ENCODE peak calls at places on chromosomes 2 and 18, in ten cellular contexts. One of them, this sample, is unnamed.

GRCh38 chr2:17803492-17803891 is 12.8 kb upstream of the MSGN1 start:
- DNase-seq in IMR-90: no peak
- DNase-seq in WTC11: no peak
- DNase-seq in Peyer's patch: no peak
- DNase-seq in ovary: no peak
- DNase-seq in omental fat pad: no peak
- DNase-seq in brain microvascular endothelial cell: no peak
- DNase-seq in cardiac muscle cell: no peak
- DNase-seq in right lobe of liver: no peak
- DNase-seq in AG04450: no peak
- DNase-seq in this sample: no peak

GRCh38 chr2:66587216-66587615 is 152.3 kb downstream of the MEIS1 start:
- DNase-seq in IMR-90: peak
- DNase-seq in WTC11: peak
- DNase-seq in Peyer's patch: no peak
- DNase-seq in ovary: no peak
- DNase-seq in omental fat pad: no peak
- DNase-seq in brain microvascular endothelial cell: no peak
- DNase-seq in cardiac muscle cell: peak
- DNase-seq in right lobe of liver: peak
- DNase-seq in AG04450: no peak
- DNase-seq in this sample: no peak

GRCh38 chr2:136118819-136119716 is 1.1 kb upstream of the CXCR4 start:
- DNase-seq in IMR-90: no peak
- DNase-seq in WTC11: peak
- DNase-seq in Peyer's patch: peak
- DNase-seq in ovary: no peak
- DNase-seq in omental fat pad: no peak
- DNase-seq in brain microvascular endothelial cell: no peak
- DNase-seq in cardiac muscle cell: no peak
- DNase-seq in right lobe of liver: peak
- DNase-seq in AG04450: no peak
- DNase-seq in this sample: peak

GRCh38 chr18:47413327-47413726 is 161.9 kb upstream of the SKOR2 start:
- DNase-seq in IMR-90: no peak
- DNase-seq in WTC11: no peak
- DNase-seq in Peyer's patch: no peak
- DNase-seq in ovary: no peak
- DNase-seq in omental fat pad: no peak
- DNase-seq in brain microvascular endothelial cell: no peak
- DNase-seq in cardiac muscle cell: peak
- DNase-seq in right lobe of liver: no peak
- DNase-seq in AG04450: no peak
- DNase-seq in this sample: no peak

GRCh38 chr2:189799531-189799930 is 15.3 kb downstream of the PMS1 start:
- DNase-seq in IMR-90: peak
- DNase-seq in WTC11: no peak
- DNase-seq in Peyer's patch: no peak
- DNase-seq in ovary: no peak
- DNase-seq in omental fat pad: no peak
- DNase-seq in brain microvascular endothelial cell: peak
- DNase-seq in cardiac muscle cell: peak
- DNase-seq in right lobe of liver: no peak
- DNase-seq in AG04450: no peak
- DNase-seq in this sample: no peak

GRCh38 chr2:219571311-219572236 is at the start of gene OBSL1:
- DNase-seq in IMR-90: peak
- DNase-seq in WTC11: peak
- DNase-seq in Peyer's patch: no peak
- DNase-seq in ovary: peak
- DNase-seq in omental fat pad: no peak
- DNase-seq in brain microvascular endothelial cell: peak
- DNase-seq in cardiac muscle cell: peak
- DNase-seq in right lobe of liver: peak
- DNase-seq in AG04450: no peak
- DNase-seq in this sample: no peak

GRCh38 chr2:203649176-203649814 is 57.1 kb upstream of the CD28 start:
- DNase-seq in IMR-90: no peak
- DNase-seq in WTC11: no peak
- DNase-seq in Peyer's patch: no peak
- DNase-seq in ovary: no peak
- DNase-seq in omental fat pad: no peak
- DNase-seq in brain microvascular endothelial cell: no peak
- DNase-seq in cardiac muscle cell: no peak
- DNase-seq in right lobe of liver: no peak
- DNase-seq in AG04450: no peak
- DNase-seq in this sample: no peak

GRCh38 chr18:71336811-71337210 is 1048.0 kb downstream of the SOCS6 start:
- DNase-seq in IMR-90: no peak
- DNase-seq in WTC11: no peak
- DNase-seq in Peyer's patch: no peak
- DNase-seq in ovary: no peak
- DNase-seq in omental fat pad: no peak
- DNase-seq in brain microvascular endothelial cell: no peak
- DNase-seq in cardiac muscle cell: no peak
- DNase-seq in right lobe of liver: no peak
- DNase-seq in AG04450: no peak
- DNase-seq in this sample: no peak

GRCh38 chr2:62663443-62663842 is 42.1 kb upstream of the EHBP1 start:
- DNase-seq in IMR-90: peak
- DNase-seq in WTC11: no peak
- DNase-seq in Peyer's patch: no peak
- DNase-seq in ovary: no peak
- DNase-seq in omental fat pad: no peak
- DNase-seq in brain microvascular endothelial cell: no peak
- DNase-seq in cardiac muscle cell: peak
- DNase-seq in right lobe of liver: no peak
- DNase-seq in AG04450: peak
- DNase-seq in this sample: no peak

GRCh38 chr18:68979737-68980136 is 181.9 kb downstream of the CCDC102B start:
- DNase-seq in IMR-90: no peak
- DNase-seq in WTC11: no peak
- DNase-seq in Peyer's patch: no peak
- DNase-seq in ovary: no peak
- DNase-seq in omental fat pad: no peak
- DNase-seq in brain microvascular endothelial cell: no peak
- DNase-seq in cardiac muscle cell: no peak
- DNase-seq in right lobe of liver: no peak
- DNase-seq in AG04450: no peak
- DNase-seq in this sample: no peak

GRCh38 chr2:133676392-133677130 is 108.3 kb upstream of the NCKAP5 start:
- DNase-seq in IMR-90: peak
- DNase-seq in WTC11: no peak
- DNase-seq in Peyer's patch: no peak
- DNase-seq in ovary: no peak
- DNase-seq in omental fat pad: no peak
- DNase-seq in brain microvascular endothelial cell: peak
- DNase-seq in cardiac muscle cell: peak
- DNase-seq in right lobe of liver: no peak
- DNase-seq in AG04450: peak
- DNase-seq in this sample: no peak

GRCh38 chr2:168174761-168175160 is 72.6 kb downstream of the STK39 start:
- DNase-seq in IMR-90: no peak
- DNase-seq in WTC11: no peak
- DNase-seq in Peyer's patch: no peak
- DNase-seq in ovary: no peak
- DNase-seq in omental fat pad: no peak
- DNase-seq in brain microvascular endothelial cell: no peak
- DNase-seq in cardiac muscle cell: no peak
- DNase-seq in right lobe of liver: no peak
- DNase-seq in AG04450: no peak
- DNase-seq in this sample: no peak
- TF ChIP-seq CTCF in IMR-90: no peak
- TF ChIP-seq CTCF in WTC11: no peak
- TF ChIP-seq CTCF in Peyer's patch: no peak
- TF ChIP-seq CTCF in ovary: no peak
- TF ChIP-seq CTCF in omental fat pad: no peak
- TF ChIP-seq CTCF in brain microvascular endothelial cell: no peak
- TF ChIP-seq CTCF in cardiac muscle cell: no peak
- TF ChIP-seq CTCF in right lobe of liver: no peak
- TF ChIP-seq CTCF in AG04450: no peak
- TF ChIP-seq CTCF in this sample: no peak

DNA sequence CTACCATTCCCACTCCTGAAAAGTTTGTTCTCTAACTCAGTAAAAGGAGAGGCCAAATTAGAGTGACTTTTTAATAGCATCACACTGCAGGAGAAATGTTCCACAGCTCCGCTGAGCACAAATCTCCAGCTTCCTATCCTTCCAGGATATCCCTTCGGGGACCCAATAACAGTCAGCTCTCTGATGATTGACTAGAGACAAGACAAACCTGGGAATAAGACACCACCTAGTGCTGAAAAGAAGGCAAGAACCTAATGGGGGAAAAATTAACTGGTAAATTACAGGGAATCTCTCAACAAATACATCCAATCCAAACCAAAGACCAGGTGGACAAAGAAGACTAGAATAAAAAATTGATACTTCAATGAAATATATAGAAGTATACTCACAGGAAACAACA is 977.1 kb upstream of the SOX11 start:
- DNase-seq in IMR-90: no peak
- DNase-seq in WTC11: no peak
- DNase-seq in Peyer's patch: no peak
- DNase-seq in ovary: no peak
- DNase-seq in omental fat pad: no peak
- DNase-seq in brain microvascular endothelial cell: peak
- DNase-seq in cardiac muscle cell: no peak
- DNase-seq in right lobe of liver: no peak
- DNase-seq in AG04450: no peak
- DNase-seq in this sample: no peak
- TF ChIP-seq CTCF in IMR-90: no peak
- TF ChIP-seq CTCF in WTC11: no peak
- TF ChIP-seq CTCF in Peyer's patch: no peak
- TF ChIP-seq CTCF in ovary: no peak
- TF ChIP-seq CTCF in omental fat pad: no peak
- TF ChIP-seq CTCF in brain microvascular endothelial cell: peak
- TF ChIP-seq CTCF in cardiac muscle cell: no peak
- TF ChIP-seq CTCF in right lobe of liver: no peak
- TF ChIP-seq CTCF in AG04450: no peak
- TF ChIP-seq CTCF in this sample: no peak

GRCh38 chr2:222959358-222959757 is 92.6 kb upstream of the KCNE4 start:
- DNase-seq in IMR-90: peak
- DNase-seq in WTC11: peak
- DNase-seq in Peyer's patch: no peak
- DNase-seq in ovary: no peak
- DNase-seq in omental fat pad: no peak
- DNase-seq in brain microvascular endothelial cell: peak
- DNase-seq in cardiac muscle cell: peak
- DNase-seq in right lobe of liver: no peak
- DNase-seq in AG04450: peak
- DNase-seq in this sample: no peak
- TF ChIP-seq CTCF in IMR-90: peak
- TF ChIP-seq CTCF in WTC11: no peak
- TF ChIP-seq CTCF in Peyer's patch: no peak
- TF ChIP-seq CTCF in ovary: no peak
- TF ChIP-seq CTCF in omental fat pad: no peak
- TF ChIP-seq CTCF in brain microvascular endothelial cell: peak
- TF ChIP-seq CTCF in cardiac muscle cell: peak
- TF ChIP-seq CTCF in right lobe of liver: no peak
- TF ChIP-seq CTCF in AG04450: peak
- TF ChIP-seq CTCF in this sample: no peak

GRCh38 chr2:53442783-53443182 is 324.8 kb upstream of the CHAC2 start:
- DNase-seq in IMR-90: no peak
- DNase-seq in WTC11: peak
- DNase-seq in Peyer's patch: no peak
- DNase-seq in ovary: no peak
- DNase-seq in omental fat pad: no peak
- DNase-seq in brain microvascular endothelial cell: no peak
- DNase-seq in cardiac muscle cell: no peak
- DNase-seq in right lobe of liver: peak
- DNase-seq in AG04450: no peak
- DNase-seq in this sample: no peak
- TF ChIP-seq CTCF in IMR-90: no peak
- TF ChIP-seq CTCF in WTC11: no peak
- TF ChIP-seq CTCF in Peyer's patch: no peak
- TF ChIP-seq CTCF in ovary: no peak
- TF ChIP-seq CTCF in omental fat pad: no peak
- TF ChIP-seq CTCF in brain microvascular endothelial cell: peak
- TF ChIP-seq CTCF in cardiac muscle cell: no peak
- TF ChIP-seq CTCF in right lobe of liver: no peak
- TF ChIP-seq CTCF in AG04450: no peak
- TF ChIP-seq CTCF in this sample: no peak

DNA sequence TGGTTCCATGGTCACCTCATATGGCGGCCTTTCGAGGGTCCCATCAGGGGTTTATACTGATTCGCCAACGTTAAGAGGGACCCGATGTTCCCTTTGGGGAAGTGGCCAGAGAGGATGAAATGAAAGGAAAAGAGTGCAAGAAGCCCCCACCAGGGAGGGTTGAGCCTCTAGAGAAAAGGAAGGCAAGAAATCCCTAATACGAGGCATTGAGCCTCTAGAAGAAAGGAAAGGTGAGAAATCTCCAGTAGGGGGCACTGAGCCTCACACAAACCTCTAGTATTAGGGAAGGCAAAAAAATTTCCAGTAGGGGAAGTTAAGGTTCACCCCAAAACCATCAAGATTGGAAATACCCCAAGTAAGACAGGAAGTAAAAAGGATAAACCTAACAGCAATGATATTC is 9.8 kb upstream of the SAP130 start:
- DNase-seq in IMR-90: no peak
- DNase-seq in WTC11: no peak
- DNase-seq in Peyer's patch: no peak
- DNase-seq in ovary: no peak
- DNase-seq in omental fat pad: no peak
- DNase-seq in brain microvascular endothelial cell: no peak
- DNase-seq in cardiac muscle cell: no peak
- DNase-seq in right lobe of liver: no peak
- DNase-seq in AG04450: no peak
- DNase-seq in this sample: no peak
- TF ChIP-seq CTCF in IMR-90: no peak
- TF ChIP-seq CTCF in WTC11: no peak
- TF ChIP-seq CTCF in Peyer's patch: no peak
- TF ChIP-seq CTCF in ovary: no peak
- TF ChIP-seq CTCF in omental fat pad: no peak
- TF ChIP-seq CTCF in brain microvascular endothelial cell: no peak
- TF ChIP-seq CTCF in cardiac muscle cell: no peak
- TF ChIP-seq CTCF in right lobe of liver: no peak
- TF ChIP-seq CTCF in AG04450: no peak
- TF ChIP-seq CTCF in this sample: no peak

DNA sequence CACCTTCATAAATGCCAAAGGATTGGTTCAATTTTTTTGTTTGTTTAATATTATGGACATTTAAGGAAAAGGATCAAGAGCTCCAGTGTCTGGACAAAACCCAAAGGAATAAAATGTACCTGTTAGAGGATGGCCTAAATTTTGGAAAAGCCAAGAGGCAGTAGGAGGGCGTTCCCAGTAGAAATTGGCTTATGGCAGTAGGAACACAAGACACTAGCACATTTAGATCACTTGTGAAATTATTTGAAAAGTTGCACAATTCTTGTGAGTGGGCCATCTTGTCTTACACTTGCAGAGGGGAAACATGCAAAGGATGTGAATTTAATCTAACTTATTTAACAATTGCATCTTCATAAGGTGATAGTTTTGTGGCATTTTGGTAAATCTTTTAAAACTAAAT is 3.2 kb downstream of the BZW1 start:
- DNase-seq in IMR-90: no peak
- DNase-seq in WTC11: no peak
- DNase-seq in Peyer's patch: no peak
- DNase-seq in ovary: no peak
- DNase-seq in omental fat pad: no peak
- DNase-seq in brain microvascular endothelial cell: no peak
- DNase-seq in cardiac muscle cell: peak
- DNase-seq in right lobe of liver: no peak
- DNase-seq in AG04450: no peak
- DNase-seq in this sample: no peak
- TF ChIP-seq CTCF in IMR-90: no peak
- TF ChIP-seq CTCF in WTC11: no peak
- TF ChIP-seq CTCF in Peyer's patch: no peak
- TF ChIP-seq CTCF in ovary: no peak
- TF ChIP-seq CTCF in omental fat pad: no peak
- TF ChIP-seq CTCF in brain microvascular endothelial cell: no peak
- TF ChIP-seq CTCF in cardiac muscle cell: no peak
- TF ChIP-seq CTCF in right lobe of liver: no peak
- TF ChIP-seq CTCF in AG04450: no peak
- TF ChIP-seq CTCF in this sample: no peak

This sample was measured in activated B cell treated with CpG ODN at 0.5 μM for 24 hours.